ENCODE peak calls at places on chromosomes 12 and 14, in six cellular contexts. H, B, G, A, Q and M are unnamed samples.
A peak's percentile ranks its signal among the peaks of the same experiment; 100 is the strongest.

GRCh38 chr12:1974812-1975211 is 29.4 kb downstream of the DCP1B start:
- DNase-seq in H (no peak), B (no peak), G (no peak), A (no peak), Q (no peak), M (no peak)

GRCh38 chr14:71242237-71242748 is 335.0 kb downstream of the PCNX1 start:
- DNase-seq in H (peak; percentile 78), B (no peak), G (no peak), A (peak; percentile 58), Q (no peak), M (peak; percentile 79)

GRCh38 chr12:94460594-94460959 is 910 bp upstream of the CEP83 start:
- DNase-seq in H (no peak), B (no peak), G (no peak), A (no peak), Q (no peak), M (no peak)

GRCh38 chr14:67583711-67584644 is 16.1 kb downstream of the PIGH start:
- DNase-seq in H (peak; percentile 52), B (no peak), G (peak; percentile 60), A (no peak), Q (peak; percentile 42), M (peak; percentile 59)

GRCh38 chr12:34294137-34294536 is 271.8 kb downstream of the ALG10 start:
- DNase-seq in H (no peak), B (no peak), G (no peak), A (no peak), Q (no peak), M (no peak)

GRCh38 chr12:1457901-1458300 is 136.5 kb downstream of the FBXL14 start:
- DNase-seq in H (peak; percentile 90), B (no peak), G (no peak), A (no peak), Q (no peak), M (no peak)

GRCh38 chr12:559208-559905 is 99.6 kb downstream of the B4GALNT3 start:
- DNase-seq in H (no peak), B (no peak), G (no peak), A (no peak), Q (no peak), M (no peak)

GRCh38 chr12:18443768-18444437 is 182.6 kb downstream of the PIK3C2G start:
- DNase-seq in H (peak; percentile 26), B (no peak), G (peak; percentile 4), A (no peak), Q (no peak), M (no peak)

GRCh38 chr14:49946320-49947141 is 53.6 kb downstream of the ARF6 start:
- DNase-seq in H (peak; percentile 68), B (no peak), G (peak; percentile 18), A (no peak), Q (peak; percentile 34), M (no peak)

GRCh38 chr14:98928418-98928817 is 343.6 kb downstream of the BCL11B start:
- DNase-seq in H (no peak), B (peak; percentile 16), G (no peak), A (no peak), Q (no peak), M (no peak)

GRCh38 chr12:1616233-1617066 is 12.6 kb upstream of the WNT5B start:
- DNase-seq in H (no peak), B (no peak), G (no peak), A (no peak), Q (no peak), M (no peak)

GRCh38 chr12:1773937-1774655 is 46.3 kb upstream of the LRTM2 start:
- DNase-seq in H (peak; percentile 11), B (no peak), G (no peak), A (no peak), Q (no peak), M (no peak)

GRCh38 chr12:94898388-94898787 is 105.1 kb downstream of the NDUFA12 start:
- DNase-seq in H (no peak), B (no peak), G (no peak), A (no peak), Q (no peak), M (no peak)

GRCh38 chr12:12786716-12787601 is 1.5 kb downstream of the APOLD1 start:
- DNase-seq in H (peak; percentile 81), B (peak; percentile 87), G (peak; percentile 85), A (peak; percentile 90), Q (peak; percentile 80), M (peak; percentile 82)

GRCh38 chr12:100959481-100959880 is 164.9 kb downstream of the ANO4 start:
- DNase-seq in H (peak; percentile 83), B (no peak), G (peak; percentile 7), A (no peak), Q (no peak), M (peak; percentile 43)

GRCh38 chr12:129887047-129887568 is 16.7 kb downstream of the TMEM132D start:
- DNase-seq in H (no peak), B (no peak), G (no peak), A (no peak), Q (no peak), M (no peak)

GRCh38 chr14:38500125-38500524 is 244.2 kb upstream of the CLEC14A start:
- DNase-seq in H (peak; percentile 33), B (no peak), G (no peak), A (no peak), Q (no peak), M (no peak)
- TF ChIP-seq POLR2A in H (no peak), B (no peak), G (no peak), A (no peak), Q (no peak), M (no peak)

GRCh38 chr14:104864267-104865068 is 600 bp upstream of the CEP170B start:
- DNase-seq in H (no peak), B (peak; percentile 84), G (peak; percentile 81), A (peak; percentile 37), Q (peak; percentile 88), M (peak; percentile 51)

GRCh38 chr14:104865069-104865630 is at the start of gene CEP170B:
- DNase-seq in H (peak; percentile 21), B (peak; percentile 67), G (peak; percentile 51), A (no peak), Q (peak; percentile 68), M (no peak)

GRCh38 chr14:104867371-104868059 is 2.4 kb downstream of the CEP170B start:
- DNase-seq in H (no peak), B (peak; percentile 60), G (no peak), A (no peak), Q (no peak), M (no peak)

GRCh38 chr14:104866451-104867370 is 1.6 kb downstream of the CEP170B start:
- DNase-seq in H (no peak), B (peak; percentile 64), G (no peak), A (no peak), Q (no peak), M (no peak)

GRCh38 chr14:104865631-104866441 is 768 bp downstream of the CEP170B start:
- DNase-seq in H (peak; percentile 67), B (peak; percentile 86), G (peak; percentile 72), A (peak; percentile 73), Q (peak; percentile 78), M (peak; percentile 72)
- H3K27ac ChIP-seq in H (peak overlapping the region; percentile 70), B (peak overlapping the region; percentile 93), G (peak overlapping the region; percentile 86), A (peak overlapping the region; percentile 22), Q (peak overlapping the region; percentile 98), M (peak overlapping the region; percentile 52)

GRCh38 chr14:23071244-23071974 is 14.1 kb upstream of the CDH24 start:
- DNase-seq in H (peak; percentile 94), B (peak; percentile 89), G (peak; percentile 92), A (peak; percentile 84), Q (peak; percentile 82), M (peak; percentile 85)
- TF ChIP-seq POLR2A in H (peak; percentile 56), B (no peak), G (peak; percentile 60), A (peak; percentile 48), Q (no peak), M (peak; percentile 81)

GRCh38 chr14:75280448-75280830 is 1.8 kb downstream of the FOS start:
- DNase-seq in H (peak; percentile 29), B (no peak), G (no peak), A (no peak), Q (no peak), M (no peak)
- H3K27ac ChIP-seq in H (no peak overlapping the region), B (peak overlapping the region; percentile 97), G (peak overlapping the region; percentile 100), A (peak overlapping the region; percentile 98), Q (peak overlapping the region; percentile 97), M (peak overlapping the region; percentile 99)

DNA sequence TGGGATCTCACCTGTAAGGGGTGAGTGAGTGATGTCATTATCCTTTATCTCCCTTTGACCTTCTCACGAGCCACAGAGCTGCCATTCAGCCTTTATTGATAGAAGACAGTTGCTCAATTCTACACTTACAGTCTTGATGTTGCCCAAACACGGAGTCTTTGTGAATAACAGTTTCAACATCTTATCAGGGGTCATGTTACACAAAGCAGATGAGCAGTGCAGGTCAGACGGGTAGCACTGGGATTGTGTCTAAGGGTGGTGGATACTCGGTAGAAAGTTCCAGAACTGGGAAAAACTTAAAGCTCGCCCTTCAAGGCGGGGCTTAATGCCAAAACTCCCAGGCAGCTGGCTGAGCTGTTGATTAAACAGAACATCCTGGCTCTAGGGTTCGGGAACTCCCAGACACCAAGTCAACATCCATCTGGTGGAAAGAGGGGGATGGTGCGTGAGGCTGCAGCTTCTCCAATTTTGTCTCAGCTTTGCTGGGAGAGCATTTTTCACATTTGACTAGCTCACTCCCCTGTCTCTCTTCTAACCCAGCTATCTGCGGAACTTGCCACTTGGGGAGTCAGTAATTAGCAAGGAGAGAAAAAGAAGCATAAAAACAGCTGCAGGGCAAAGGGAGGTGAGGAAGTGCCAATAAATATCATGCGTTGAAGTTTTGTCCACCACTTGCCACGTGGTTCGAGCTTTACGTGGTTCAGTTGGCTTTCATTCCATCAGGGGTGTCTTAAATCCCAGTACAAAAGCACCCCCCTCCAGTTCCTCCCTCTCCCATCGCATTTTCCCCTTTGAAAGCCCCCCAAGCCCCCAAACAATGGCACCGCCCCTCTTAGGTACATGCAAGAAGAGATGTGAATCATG is 31.0 kb downstream of the FOXN4 start:
- DNase-seq in H (peak; percentile 12), B (no peak), G (peak; percentile 15), A (peak; percentile 66), Q (no peak), M (no peak)
- TF ChIP-seq POLR2A in H (no peak), B (no peak), G (no peak), A (no peak), Q (no peak), M (no peak)

DNA sequence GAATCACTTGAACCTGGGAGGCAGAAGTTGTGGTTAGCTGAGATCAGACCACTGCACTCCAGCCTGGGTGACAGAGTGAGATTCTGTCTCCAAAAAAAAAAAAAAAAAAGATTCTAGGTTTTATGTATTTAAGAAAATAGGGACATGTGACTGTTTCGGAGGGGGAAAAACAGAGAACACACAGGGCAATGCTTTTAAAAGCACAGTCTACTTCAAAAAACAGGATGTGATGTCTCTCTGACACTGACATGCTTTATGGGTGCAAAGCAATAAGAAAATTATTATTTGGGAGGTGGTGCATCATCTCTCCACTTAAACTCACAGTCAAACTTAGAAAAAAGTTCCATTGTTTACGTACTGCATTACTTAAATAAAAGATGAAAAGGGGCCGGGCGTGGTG is 28.6 kb downstream of the CLIP1 start:
- DNase-seq in H (no peak), B (no peak), G (no peak), A (no peak), Q (no peak), M (no peak)
- H3K27ac ChIP-seq in H (no peak overlapping the region), B (no peak overlapping the region), G (no peak overlapping the region), A (peak overlapping the region; percentile 77), Q (no peak overlapping the region), M (no peak overlapping the region)